ENCODE peak calls at places on chromosomes 5 and 9, in eight cellular contexts. One of them, this sample, is unnamed.

GRCh38 chr9:4970970-4971641 is 14.0 kb upstream of the JAK2 start:
- DNase-seq in IMR-90: no peak
- DNase-seq in HFF-Myc: no peak
- DNase-seq in glutamatergic neuron: no peak
- DNase-seq in body of pancreas: no peak
- DNase-seq in fibroblast of mammary gland: no peak
- DNase-seq in right lobe of liver: no peak
- DNase-seq in HCT116: no peak
- DNase-seq in this sample: no peak

GRCh38 chr5:62043289-62044274 is 262.4 kb upstream of the KIF2A start:
- DNase-seq in glutamatergic neuron: no peak
- DNase-seq in body of pancreas: no peak
- DNase-seq in HFF-Myc: no peak
- DNase-seq in fibroblast of mammary gland: no peak
- DNase-seq in right lobe of liver: no peak
- DNase-seq in HCT116: no peak
- DNase-seq in IMR-90: no peak
- DNase-seq in this sample: no peak

GRCh38 chr9:19828586-19828985 is 39.7 kb upstream of the SLC24A2 start:
- DNase-seq in IMR-90: no peak
- DNase-seq in body of pancreas: no peak
- DNase-seq in right lobe of liver: no peak
- DNase-seq in HFF-Myc: no peak
- DNase-seq in HCT116: no peak
- DNase-seq in fibroblast of mammary gland: no peak
- DNase-seq in glutamatergic neuron: no peak
- DNase-seq in this sample: no peak

GRCh38 chr5:97363577-97363976 is 180.5 kb upstream of the RIOK2 start:
- DNase-seq in right lobe of liver: no peak
- DNase-seq in glutamatergic neuron: no peak
- DNase-seq in IMR-90: no peak
- DNase-seq in HCT116: no peak
- DNase-seq in HFF-Myc: no peak
- DNase-seq in body of pancreas: no peak
- DNase-seq in fibroblast of mammary gland: no peak
- DNase-seq in this sample: no peak

GRCh38 chr9:78363221-78363620 is 66.3 kb downstream of the PSAT1 start:
- DNase-seq in right lobe of liver: no peak
- DNase-seq in glutamatergic neuron: no peak
- DNase-seq in fibroblast of mammary gland: peak; percentile 71
- DNase-seq in HFF-Myc: peak; percentile 64
- DNase-seq in IMR-90: peak; percentile 46
- DNase-seq in HCT116: no peak
- DNase-seq in body of pancreas: no peak
- DNase-seq in this sample: no peak

GRCh38 chr5:123778641-123779040 is 266.7 kb downstream of the CSNK1G3 start:
- DNase-seq in body of pancreas: no peak
- DNase-seq in IMR-90: no peak
- DNase-seq in HCT116: no peak
- DNase-seq in HFF-Myc: no peak
- DNase-seq in fibroblast of mammary gland: no peak
- DNase-seq in right lobe of liver: no peak
- DNase-seq in glutamatergic neuron: no peak
- DNase-seq in this sample: no peak

GRCh38 chr5:18068851-18069250 is 434.6 kb downstream of the TAF11L14 start:
- DNase-seq in IMR-90: no peak
- DNase-seq in HFF-Myc: no peak
- DNase-seq in fibroblast of mammary gland: no peak
- DNase-seq in glutamatergic neuron: peak; percentile 78
- DNase-seq in right lobe of liver: no peak
- DNase-seq in body of pancreas: no peak
- DNase-seq in HCT116: no peak
- DNase-seq in this sample: no peak

GRCh38 chr9:78595200-78595945 is 298.4 kb downstream of the PSAT1 start:
- DNase-seq in IMR-90: peak; percentile 43
- DNase-seq in HCT116: no peak
- DNase-seq in right lobe of liver: no peak
- DNase-seq in body of pancreas: no peak
- DNase-seq in HFF-Myc: no peak
- DNase-seq in glutamatergic neuron: no peak
- DNase-seq in fibroblast of mammary gland: no peak
- DNase-seq in this sample: no peak

GRCh38 chr5:133108481-133108921 is 56.7 kb downstream of the HSPA4 start:
- DNase-seq in fibroblast of mammary gland: no peak
- DNase-seq in HFF-Myc: no peak
- DNase-seq in HCT116: no peak
- DNase-seq in glutamatergic neuron: no peak
- DNase-seq in body of pancreas: no peak
- DNase-seq in IMR-90: no peak
- DNase-seq in right lobe of liver: no peak
- DNase-seq in this sample: no peak

GRCh38 chr9:123832858-123833257 is 97.1 kb downstream of the DENND1A start:
- DNase-seq in glutamatergic neuron: no peak
- DNase-seq in HFF-Myc: no peak
- DNase-seq in body of pancreas: no peak
- DNase-seq in right lobe of liver: no peak
- DNase-seq in HCT116: no peak
- DNase-seq in IMR-90: no peak
- DNase-seq in fibroblast of mammary gland: no peak
- DNase-seq in this sample: no peak

GRCh38 chr9:127081250-127082185 is 40.9 kb downstream of the ANGPTL2 start:
- DNase-seq in glutamatergic neuron: no peak
- DNase-seq in HCT116: no peak
- DNase-seq in right lobe of liver: no peak
- DNase-seq in IMR-90: no peak
- DNase-seq in body of pancreas: no peak
- DNase-seq in fibroblast of mammary gland: peak; percentile 42
- DNase-seq in HFF-Myc: no peak
- DNase-seq in this sample: no peak

GRCh38 chr5:132785355-132785754 is 8.3 kb upstream of the SEPTIN8 start:
- DNase-seq in right lobe of liver: no peak
- DNase-seq in body of pancreas: no peak
- DNase-seq in HFF-Myc: no peak
- DNase-seq in IMR-90: peak; percentile 23
- DNase-seq in HCT116: no peak
- DNase-seq in fibroblast of mammary gland: no peak
- DNase-seq in glutamatergic neuron: no peak
- DNase-seq in this sample: no peak

GRCh38 chr9:128148509-128149000 is 698 bp upstream of the LCN2 start:
- DNase-seq in HCT116: no peak
- DNase-seq in glutamatergic neuron: no peak
- DNase-seq in IMR-90: no peak
- DNase-seq in body of pancreas: no peak
- DNase-seq in HFF-Myc: no peak
- DNase-seq in fibroblast of mammary gland: no peak
- DNase-seq in right lobe of liver: peak; percentile 36
- DNase-seq in this sample: no peak

GRCh38 chr9:127762111-127762676 is 16.3 kb downstream of the SH2D3C start:
- DNase-seq in HFF-Myc: no peak
- DNase-seq in HCT116: no peak
- DNase-seq in IMR-90: no peak
- DNase-seq in fibroblast of mammary gland: no peak
- DNase-seq in right lobe of liver: peak; percentile 61
- DNase-seq in glutamatergic neuron: peak; percentile 28
- DNase-seq in body of pancreas: peak; percentile 45
- DNase-seq in this sample: no peak

GRCh38 chr5:172165465-172165864 is 22.6 kb downstream of the STK10 start:
- DNase-seq in IMR-90: no peak
- DNase-seq in right lobe of liver: no peak
- DNase-seq in fibroblast of mammary gland: no peak
- DNase-seq in HFF-Myc: no peak
- DNase-seq in body of pancreas: no peak
- DNase-seq in HCT116: no peak
- DNase-seq in glutamatergic neuron: no peak
- DNase-seq in this sample: no peak

GRCh38 chr5:172160506-172160905 is 27.5 kb downstream of the STK10 start:
- DNase-seq in HCT116: no peak
- DNase-seq in body of pancreas: no peak
- DNase-seq in IMR-90: no peak
- DNase-seq in fibroblast of mammary gland: no peak
- DNase-seq in HFF-Myc: no peak
- DNase-seq in right lobe of liver: no peak
- DNase-seq in glutamatergic neuron: no peak
- DNase-seq in this sample: no peak

GRCh38 chr5:172163346-172163745 is 24.7 kb downstream of the STK10 start:
- DNase-seq in body of pancreas: no peak
- DNase-seq in right lobe of liver: no peak
- DNase-seq in IMR-90: peak; percentile 43
- DNase-seq in HCT116: no peak
- DNase-seq in HFF-Myc: no peak
- DNase-seq in fibroblast of mammary gland: peak; percentile 39
- DNase-seq in glutamatergic neuron: no peak
- DNase-seq in this sample: no peak

GRCh38 chr5:172164773-172165212 is 23.2 kb downstream of the STK10 start:
- DNase-seq in glutamatergic neuron: no peak
- DNase-seq in right lobe of liver: no peak
- DNase-seq in IMR-90: peak; percentile 45
- DNase-seq in fibroblast of mammary gland: peak; percentile 52
- DNase-seq in body of pancreas: no peak
- DNase-seq in HFF-Myc: no peak
- DNase-seq in HCT116: no peak
- DNase-seq in this sample: no peak

DNA sequence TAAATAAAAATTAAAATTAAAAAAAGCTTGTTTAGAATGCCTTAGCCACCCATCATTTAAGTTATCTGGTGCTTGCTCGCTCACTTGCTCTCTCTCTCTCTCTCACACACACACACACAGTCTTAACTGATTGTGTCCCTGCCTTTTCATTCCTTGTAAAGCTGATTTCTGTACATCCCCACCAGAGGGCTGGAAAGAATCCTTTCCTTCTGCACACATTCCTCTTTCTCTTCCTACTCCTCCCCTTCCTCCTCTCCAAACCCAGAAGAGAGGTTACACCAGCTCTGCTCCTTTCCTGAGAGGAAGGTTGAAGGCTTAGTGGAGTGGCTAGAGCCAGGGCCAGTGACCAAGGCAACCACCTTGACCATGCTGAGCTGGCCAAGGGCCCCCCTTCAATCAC is 25.7 kb downstream of the STK10 start:
- DNase-seq in IMR-90: peak; percentile 50
- DNase-seq in HFF-Myc: no peak
- DNase-seq in HCT116: no peak
- DNase-seq in fibroblast of mammary gland: no peak
- DNase-seq in glutamatergic neuron: no peak
- DNase-seq in body of pancreas: no peak
- DNase-seq in right lobe of liver: no peak
- DNase-seq in this sample: no peak
- TF ChIP-seq CTCF in IMR-90: peak; percentile 9
- TF ChIP-seq CTCF in HFF-Myc: no peak
- TF ChIP-seq CTCF in HCT116: no peak
- TF ChIP-seq CTCF in fibroblast of mammary gland: no peak
- TF ChIP-seq CTCF in glutamatergic neuron: no peak
- TF ChIP-seq CTCF in body of pancreas: no peak
- TF ChIP-seq CTCF in right lobe of liver: no peak
- TF ChIP-seq CTCF in this sample: no peak

DNA sequence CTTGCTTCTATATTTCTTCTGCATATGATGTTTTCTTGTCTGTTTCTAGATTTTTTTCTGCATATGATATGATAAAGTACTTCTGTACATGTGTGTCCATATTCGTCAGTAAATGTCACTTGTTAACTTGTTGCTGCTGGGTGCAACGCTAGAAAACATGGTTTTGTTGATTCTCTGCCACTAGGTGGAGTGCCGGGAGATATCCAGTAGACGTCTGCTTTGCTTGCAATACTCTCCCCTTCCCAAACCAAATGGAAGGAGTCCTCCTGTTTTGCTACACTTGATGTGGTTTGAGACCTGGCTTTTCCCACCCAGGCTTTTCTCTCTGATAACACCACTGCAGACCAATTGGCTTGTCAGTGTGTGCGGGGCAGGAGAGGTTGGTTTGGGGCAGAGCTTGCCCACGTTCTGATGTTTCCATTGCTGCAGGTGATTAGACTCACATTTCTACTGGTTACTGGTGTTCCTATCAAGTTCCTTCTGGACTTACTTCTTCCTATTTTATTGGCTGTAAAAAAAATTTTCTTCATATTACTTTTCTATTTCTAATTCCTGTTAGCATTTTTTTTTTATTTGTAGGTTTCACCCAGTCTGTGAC is 900.0 kb upstream of the CDH10 start:
- DNase-seq in body of pancreas: peak; percentile 16
- DNase-seq in right lobe of liver: peak; percentile 63
- DNase-seq in HFF-Myc: no peak
- DNase-seq in glutamatergic neuron: peak; percentile 43
- DNase-seq in HCT116: peak; percentile 0
- DNase-seq in IMR-90: no peak
- DNase-seq in fibroblast of mammary gland: peak; percentile 1
- DNase-seq in this sample: peak; percentile 46
- TF ChIP-seq CTCF in body of pancreas: peak; percentile 28
- TF ChIP-seq CTCF in right lobe of liver: peak; percentile 57
- TF ChIP-seq CTCF in HFF-Myc: peak; percentile 40
- TF ChIP-seq CTCF in glutamatergic neuron: peak; percentile 79
- TF ChIP-seq CTCF in HCT116: peak; percentile 39
- TF ChIP-seq CTCF in IMR-90: no peak
- TF ChIP-seq CTCF in fibroblast of mammary gland: peak; percentile 26
- TF ChIP-seq CTCF in this sample: peak; percentile 78

DNA sequence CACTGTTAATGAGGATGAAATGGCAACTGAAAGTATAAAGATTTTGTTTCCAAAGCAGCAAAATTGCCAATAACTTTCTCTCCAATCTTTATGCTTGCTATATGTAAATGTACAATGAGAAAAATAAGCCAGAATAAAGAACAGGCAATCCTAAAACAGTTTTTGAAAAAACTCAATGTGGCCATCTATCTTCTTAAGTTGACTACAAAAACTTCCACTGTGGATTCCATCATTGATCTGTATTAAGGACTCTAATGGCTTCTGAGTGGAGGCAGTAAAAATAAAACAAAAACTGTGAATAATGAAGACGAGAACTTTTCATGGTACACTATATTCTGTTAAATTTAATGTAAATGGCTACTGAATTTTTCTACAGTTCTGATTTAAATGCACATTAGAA is 382.9 kb downstream of the TMEM232 start:
- DNase-seq in glutamatergic neuron: no peak
- DNase-seq in IMR-90: no peak
- DNase-seq in HFF-Myc: no peak
- DNase-seq in right lobe of liver: no peak
- DNase-seq in HCT116: no peak
- DNase-seq in fibroblast of mammary gland: no peak
- DNase-seq in body of pancreas: no peak
- DNase-seq in this sample: no peak
- TF ChIP-seq CTCF in glutamatergic neuron: no peak
- TF ChIP-seq CTCF in IMR-90: no peak
- TF ChIP-seq CTCF in HFF-Myc: no peak
- TF ChIP-seq CTCF in right lobe of liver: no peak
- TF ChIP-seq CTCF in HCT116: no peak
- TF ChIP-seq CTCF in fibroblast of mammary gland: no peak
- TF ChIP-seq CTCF in body of pancreas: no peak
- TF ChIP-seq CTCF in this sample: no peak

DNA sequence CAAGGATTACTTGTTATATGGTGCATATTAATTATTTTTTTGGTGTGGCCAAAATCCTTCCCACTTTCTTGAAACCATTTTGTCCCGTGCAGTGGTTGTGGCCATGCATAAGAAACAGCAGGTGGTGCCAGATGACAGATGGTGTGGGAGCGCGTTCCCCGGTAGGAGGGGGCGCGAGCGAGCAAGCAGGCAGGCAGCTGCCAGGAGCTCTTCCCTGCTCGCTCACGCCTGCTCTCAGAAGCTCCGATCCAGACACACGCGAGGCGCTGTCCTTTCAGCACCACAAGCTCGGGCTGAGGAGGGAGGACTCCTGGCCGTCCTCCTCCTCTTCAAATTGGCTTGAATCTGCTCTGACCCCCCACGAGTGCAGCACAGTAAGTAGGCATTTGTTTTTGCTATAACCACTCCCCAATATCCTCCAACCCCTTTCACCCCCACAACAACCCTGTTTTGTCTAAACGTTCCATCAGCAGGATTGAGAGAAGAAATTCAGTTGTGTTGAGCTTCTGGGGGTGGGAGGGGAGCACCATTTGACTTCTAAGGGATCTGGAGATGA is at the start of gene NSG2:
- DNase-seq in glutamatergic neuron: peak; percentile 91
- DNase-seq in right lobe of liver: peak; percentile 89
- DNase-seq in body of pancreas: peak; percentile 93
- DNase-seq in fibroblast of mammary gland: peak; percentile 72
- DNase-seq in HCT116: peak; percentile 86
- DNase-seq in IMR-90: peak; percentile 75
- DNase-seq in HFF-Myc: peak; percentile 64
- DNase-seq in this sample: peak; percentile 60
- TF ChIP-seq CTCF in glutamatergic neuron: peak; percentile 30
- TF ChIP-seq CTCF in right lobe of liver: peak; percentile 74
- TF ChIP-seq CTCF in body of pancreas: peak; percentile 90
- TF ChIP-seq CTCF in fibroblast of mammary gland: peak; percentile 45
- TF ChIP-seq CTCF in HCT116: peak; percentile 81
- TF ChIP-seq CTCF in IMR-90: peak; percentile 44
- TF ChIP-seq CTCF in HFF-Myc: peak; percentile 73
- TF ChIP-seq CTCF in this sample: peak; percentile 61

This sample was measured in PC-9.